ENCODE peak calls at places on chromosomes 4 and X, in four cellular contexts. One of them, this sample, is unnamed.

GRCh38 chr4:126028871-126029270 is 714.1 kb downstream of the FAT4 start:
- DNase-seq in SK-N-SH: no peak
- DNase-seq in A549: no peak
- DNase-seq in K562: no peak
- DNase-seq in this sample: peak; percentile 76

GRCh38 chrX:152403515-152403914 is 47.6 kb downstream of the GABRA3 start:
- DNase-seq in K562: no peak
- DNase-seq in SK-N-SH: no peak
- DNase-seq in A549: no peak
- DNase-seq in this sample: no peak

GRCh38 chr4:183256756-183257385 is 63.2 kb downstream of the CLDN22 start:
- DNase-seq in A549: peak; percentile 36
- DNase-seq in K562: peak; percentile 69
- DNase-seq in SK-N-SH: peak; percentile 70
- DNase-seq in this sample: peak; percentile 54

GRCh38 chrX:151977009-151977408 is 2.5 kb upstream of the GABRE start:
- DNase-seq in A549: no peak
- DNase-seq in SK-N-SH: no peak
- DNase-seq in K562: no peak
- DNase-seq in this sample: no peak

GRCh38 chr4:22607382-22607781 is 85.4 kb upstream of the GBA3 start:
- DNase-seq in A549: peak; percentile 8
- DNase-seq in K562: no peak
- DNase-seq in SK-N-SH: peak; percentile 59
- DNase-seq in this sample: peak; percentile 31

GRCh38 chrX:40922307-40922706 is 162.9 kb upstream of the USP9X start:
- DNase-seq in A549: no peak
- DNase-seq in K562: peak; percentile 31
- DNase-seq in SK-N-SH: peak; percentile 33
- DNase-seq in this sample: peak; percentile 44

GRCh38 chr4:43399726-43400125 is 507.2 kb downstream of the GRXCR1 start:
- DNase-seq in A549: no peak
- DNase-seq in K562: no peak
- DNase-seq in SK-N-SH: no peak
- DNase-seq in this sample: no peak

GRCh38 chr4:142548491-142548890 is 297.6 kb downstream of the INPP4B start:
- DNase-seq in K562: no peak
- DNase-seq in A549: no peak
- DNase-seq in SK-N-SH: no peak
- DNase-seq in this sample: no peak

GRCh38 chr4:15913631-15913970 is 24.9 kb downstream of the FGFBP1 start:
- DNase-seq in SK-N-SH: no peak
- DNase-seq in K562: no peak
- DNase-seq in A549: peak; percentile 31
- DNase-seq in this sample: peak; percentile 97

GRCh38 chr4:163395055-163395454 is 51.4 kb downstream of the NPY5R start:
- DNase-seq in A549: no peak
- DNase-seq in SK-N-SH: no peak
- DNase-seq in K562: no peak
- DNase-seq in this sample: peak; percentile 28

GRCh38 chrX:40018021-40018420 is 79.7 kb downstream of the BCOR start:
- DNase-seq in A549: no peak
- DNase-seq in SK-N-SH: no peak
- DNase-seq in K562: no peak
- DNase-seq in this sample: no peak

GRCh38 chrX:50903387-50904027 is 7.0 kb upstream of the BMP15 start:
- DNase-seq in K562: peak; percentile 32
- DNase-seq in A549: peak; percentile 18
- DNase-seq in SK-N-SH: peak; percentile 45
- DNase-seq in this sample: peak; percentile 26

GRCh38 chr4:54281060-54281781 is 52.1 kb downstream of the PDGFRA start:
- DNase-seq in SK-N-SH: no peak
- DNase-seq in K562: no peak
- DNase-seq in A549: no peak
- DNase-seq in this sample: peak; percentile 93

GRCh38 chr4:95289028-95289634 is 259.6 kb downstream of the UNC5C start:
- DNase-seq in K562: peak; percentile 58
- DNase-seq in A549: no peak
- DNase-seq in SK-N-SH: no peak
- DNase-seq in this sample: peak; percentile 16

DNA sequence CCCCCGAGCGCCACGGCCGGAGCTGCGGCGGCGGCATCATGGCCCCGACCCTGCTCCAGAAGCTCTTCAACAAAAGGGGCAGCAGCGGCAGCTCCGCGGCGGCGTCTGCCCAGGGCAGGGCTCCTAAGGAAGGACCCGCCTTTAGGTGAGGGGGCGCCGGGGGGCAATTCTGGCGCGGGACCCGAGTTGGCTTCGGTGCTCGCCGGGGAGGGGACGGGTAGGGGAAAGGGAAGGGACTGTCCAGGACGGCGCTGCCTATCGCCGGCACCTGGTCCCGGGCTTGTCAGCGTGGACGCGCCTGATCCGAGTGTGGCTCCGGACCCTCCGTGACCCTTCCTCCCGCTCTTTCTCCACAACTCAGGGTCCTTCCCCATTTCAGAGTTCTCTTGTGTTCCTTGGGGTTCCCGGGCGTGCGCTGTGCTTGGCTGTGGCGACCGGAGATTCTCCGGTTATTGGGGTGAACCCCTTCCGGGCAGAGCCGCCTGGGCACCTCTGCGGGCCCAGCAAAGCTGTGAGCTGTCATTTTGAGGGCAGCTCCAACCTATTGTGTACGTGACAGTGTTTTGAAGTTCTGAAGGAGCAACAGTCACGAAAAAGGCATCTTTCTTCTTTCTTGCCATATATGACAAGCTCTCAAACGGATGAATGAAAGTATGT is 477 bp downstream of the FNIP2 start:
- DNase-seq in A549: peak; percentile 19
- DNase-seq in K562: no peak
- DNase-seq in SK-N-SH: no peak
- DNase-seq in this sample: no peak
- TF ChIP-seq RCOR1 in A549: no peak
- TF ChIP-seq RCOR1 in K562: no peak
- TF ChIP-seq RCOR1 in SK-N-SH: no peak
- TF ChIP-seq RCOR1 in this sample: no peak

DNA sequence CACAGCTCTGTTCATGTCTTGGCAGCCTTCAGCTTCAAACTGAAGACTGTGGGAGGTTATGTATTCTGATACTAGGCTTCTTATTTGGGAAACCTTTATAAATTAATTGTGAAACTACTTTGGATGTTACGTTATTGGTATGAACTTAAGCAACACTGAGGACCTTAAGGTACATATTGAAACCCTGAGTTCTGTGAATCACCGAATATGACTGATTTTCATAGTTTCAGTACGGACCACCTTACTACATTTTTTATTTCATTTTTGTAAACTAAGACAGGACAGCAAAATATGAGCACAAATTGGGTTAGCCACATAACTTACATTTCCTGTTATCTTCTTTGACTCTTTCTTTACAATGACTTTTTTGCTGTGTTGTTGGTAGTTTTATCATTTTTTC is 498.4 kb downstream of the PDGFC start:
- DNase-seq in K562: no peak
- DNase-seq in SK-N-SH: no peak
- DNase-seq in A549: no peak
- DNase-seq in this sample: no peak
- TF ChIP-seq RCOR1 in K562: no peak
- TF ChIP-seq RCOR1 in SK-N-SH: no peak
- TF ChIP-seq RCOR1 in A549: no peak
- TF ChIP-seq RCOR1 in this sample: no peak

GRCh38 chr4:47551682-47552081 is 66.6 kb downstream of the ATP10D start:
- DNase-seq in K562: no peak
- DNase-seq in A549: no peak
- DNase-seq in SK-N-SH: no peak
- DNase-seq in this sample: peak; percentile 82

GRCh38 chr4:47557255-47557654 is 72.2 kb downstream of the ATP10D start:
- DNase-seq in K562: no peak
- DNase-seq in A549: no peak
- DNase-seq in SK-N-SH: no peak
- DNase-seq in this sample: no peak

GRCh38 chr4:47550899-47551548 is 65.9 kb downstream of the ATP10D start:
- DNase-seq in A549: no peak
- DNase-seq in SK-N-SH: no peak
- DNase-seq in K562: no peak
- DNase-seq in this sample: peak; percentile 49

GRCh38 chr4:47553329-47554125 is 68.5 kb downstream of the ATP10D start:
- DNase-seq in K562: no peak
- DNase-seq in A549: no peak
- DNase-seq in SK-N-SH: no peak
- DNase-seq in this sample: peak; percentile 44
- TF ChIP-seq RCOR1 in K562: no peak
- TF ChIP-seq RCOR1 in A549: no peak
- TF ChIP-seq RCOR1 in SK-N-SH: no peak
- TF ChIP-seq RCOR1 in this sample: no peak

GRCh38 chrX:101219116-101219839 is at the start of gene DRP2:
- DNase-seq in A549: peak; percentile 4
- DNase-seq in K562: no peak
- DNase-seq in SK-N-SH: no peak
- DNase-seq in this sample: peak; percentile 58

GRCh38 chrX:101223226-101223625 is 3.6 kb downstream of the DRP2 start:
- DNase-seq in A549: no peak
- DNase-seq in SK-N-SH: no peak
- DNase-seq in K562: no peak
- DNase-seq in this sample: no peak

GRCh38 chrX:101220881-101221280 is 1.3 kb downstream of the DRP2 start:
- DNase-seq in A549: no peak
- DNase-seq in K562: no peak
- DNase-seq in SK-N-SH: no peak
- DNase-seq in this sample: no peak

GRCh38 chrX:101217689-101218088 is 1.9 kb upstream of the DRP2 start:
- DNase-seq in SK-N-SH: no peak
- DNase-seq in K562: no peak
- DNase-seq in A549: no peak
- DNase-seq in this sample: no peak

GRCh38 chrX:101219840-101220191 is 230 bp downstream of the DRP2 start:
- DNase-seq in SK-N-SH: peak; percentile 20
- DNase-seq in A549: no peak
- DNase-seq in K562: no peak
- DNase-seq in this sample: peak; percentile 71
- TF ChIP-seq RCOR1 in SK-N-SH: no peak
- TF ChIP-seq RCOR1 in A549: no peak
- TF ChIP-seq RCOR1 in K562: no peak
- TF ChIP-seq RCOR1 in this sample: no peak

DNA sequence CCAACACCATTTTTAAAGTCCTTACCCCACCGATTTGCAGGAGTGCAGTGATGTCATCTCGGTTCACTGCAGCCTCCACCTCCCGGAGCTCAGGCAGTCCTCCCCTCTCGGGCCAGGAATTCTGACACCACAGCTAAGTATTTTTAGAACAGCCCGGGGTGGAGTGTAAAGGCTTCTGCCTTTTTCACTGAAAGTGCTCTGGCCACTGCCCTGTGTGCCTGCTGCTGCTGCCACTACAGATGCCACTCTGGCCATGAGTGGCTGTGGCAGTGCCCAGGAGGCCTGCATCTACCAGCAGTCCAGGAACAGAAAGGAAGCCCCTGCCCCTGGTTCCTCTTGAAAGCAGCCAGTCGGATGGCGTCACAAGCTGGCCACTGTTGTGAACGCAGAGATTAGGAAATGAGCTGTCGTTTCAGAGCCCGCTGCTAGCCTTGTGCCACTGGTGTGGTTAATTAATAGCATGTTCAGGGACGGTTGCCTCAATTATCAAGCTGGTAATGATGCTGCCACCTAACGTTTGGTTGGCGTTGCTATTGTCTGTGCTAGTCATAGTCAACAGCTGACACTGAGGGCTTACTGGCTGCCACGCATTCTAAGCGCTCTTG is 23.6 kb upstream of the TBC1D14 start:
- DNase-seq in A549: no peak
- DNase-seq in SK-N-SH: no peak
- DNase-seq in K562: no peak
- DNase-seq in this sample: peak; percentile 66
- TF ChIP-seq RCOR1 in A549: no peak
- TF ChIP-seq RCOR1 in SK-N-SH: no peak
- TF ChIP-seq RCOR1 in K562: no peak
- TF ChIP-seq RCOR1 in this sample: no peak

DNA sequence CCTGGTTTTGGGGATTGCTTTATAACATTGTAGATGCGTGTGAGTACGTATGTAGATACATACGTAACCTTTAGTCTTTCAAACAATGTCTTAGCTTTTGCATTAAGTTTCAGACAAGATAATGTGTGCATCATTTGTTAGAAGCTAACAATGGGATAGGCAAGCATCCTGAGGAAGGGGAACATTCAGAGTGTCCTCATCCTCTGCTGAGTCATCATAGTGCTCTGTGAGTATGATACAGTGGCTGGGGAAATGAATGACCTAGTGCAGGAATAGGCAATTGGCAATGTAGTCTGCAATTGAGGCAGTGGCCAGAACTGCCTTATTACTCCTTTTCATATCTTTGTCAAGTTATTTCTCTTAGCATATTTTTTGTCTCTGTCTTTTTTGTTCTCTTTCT is 7.3 kb downstream of the NAP1L5 start:
- DNase-seq in A549: no peak
- DNase-seq in K562: no peak
- DNase-seq in SK-N-SH: no peak
- DNase-seq in this sample: peak; percentile 64
- TF ChIP-seq RCOR1 in A549: no peak
- TF ChIP-seq RCOR1 in K562: peak; percentile 6
- TF ChIP-seq RCOR1 in SK-N-SH: no peak
- TF ChIP-seq RCOR1 in this sample: no peak

DNA sequence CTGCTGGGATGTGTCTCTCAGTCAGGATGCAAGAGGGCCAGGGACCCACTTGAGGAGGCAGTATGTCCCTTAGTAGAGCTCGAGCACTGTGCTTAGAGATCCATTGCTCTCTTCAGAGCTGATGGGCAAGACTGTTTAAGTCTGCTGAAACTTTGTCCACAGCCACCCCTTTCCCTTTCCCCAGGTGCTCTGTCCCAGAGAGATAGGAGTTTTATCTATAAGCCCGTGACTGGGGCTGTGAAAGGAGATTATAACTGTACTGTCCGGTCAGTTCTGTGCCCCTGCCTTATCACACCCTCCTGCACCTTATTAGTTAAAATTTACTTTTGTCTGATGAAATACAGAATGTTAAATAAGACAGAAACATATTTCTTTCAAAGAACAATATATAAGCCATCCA is 378.4 kb downstream of the PABPC4L start:
- DNase-seq in A549: no peak
- DNase-seq in SK-N-SH: no peak
- DNase-seq in K562: no peak
- DNase-seq in this sample: no peak
- TF ChIP-seq RCOR1 in A549: no peak
- TF ChIP-seq RCOR1 in SK-N-SH: no peak
- TF ChIP-seq RCOR1 in K562: no peak
- TF ChIP-seq RCOR1 in this sample: no peak

GRCh38 chr4:57023104-57023503 is 44.4 kb downstream of the POLR2B start:
- DNase-seq in SK-N-SH: no peak
- DNase-seq in A549: no peak
- DNase-seq in K562: no peak
- DNase-seq in this sample: peak; percentile 97
- TF ChIP-seq RCOR1 in SK-N-SH: no peak
- TF ChIP-seq RCOR1 in A549: no peak
- TF ChIP-seq RCOR1 in K562: no peak
- TF ChIP-seq RCOR1 in this sample: peak; percentile 54

This sample was measured in IMR-90.